ENCODE peak calls at places on chromosomes 12 and 14, in ten cellular contexts. One of them, this sample, is unnamed.

GRCh38 chr12:64609543-64610091 is 678 bp upstream of the RASSF3 start:
- DNase-seq in CD8-positive, alpha-beta memory T cell: peak
- DNase-seq in MG63: no peak
- DNase-seq in CD4-positive, alpha-beta T cell: no peak
- DNase-seq in GM12865: no peak
- DNase-seq in stimulated activated CD8-positive, alpha-beta memory T cell treated with anti-CD3 and anti-CD28 coated beads, Interleukin-2, amount 100 ng/mL, for 1 hour: no peak
- DNase-seq in dorsolateral prefrontal cortex: no peak
- DNase-seq in epithelial cell of esophagus: no peak
- DNase-seq in AG09319: no peak
- DNase-seq in AG20443: peak
- DNase-seq in this sample: peak

GRCh38 chr12:117377758-117378157 is 16.3 kb upstream of the NOS1 start:
- DNase-seq in CD4-positive, alpha-beta T cell: no peak
- DNase-seq in MG63: no peak
- DNase-seq in AG09319: no peak
- DNase-seq in AG20443: no peak
- DNase-seq in dorsolateral prefrontal cortex: no peak
- DNase-seq in GM12865: peak
- DNase-seq in CD8-positive, alpha-beta memory T cell: no peak
- DNase-seq in epithelial cell of esophagus: no peak
- DNase-seq in stimulated activated CD8-positive, alpha-beta memory T cell treated with anti-CD3 and anti-CD28 coated beads, Interleukin-2, amount 100 ng/mL, for 1 hour: no peak
- DNase-seq in this sample: peak

GRCh38 chr14:75141967-75142366 is 15.1 kb upstream of the NEK9 start:
- DNase-seq in MG63: no peak
- DNase-seq in GM12865: peak
- DNase-seq in epithelial cell of esophagus: no peak
- DNase-seq in AG09319: no peak
- DNase-seq in CD8-positive, alpha-beta memory T cell: peak
- DNase-seq in AG20443: peak
- DNase-seq in dorsolateral prefrontal cortex: no peak
- DNase-seq in CD4-positive, alpha-beta T cell: no peak
- DNase-seq in stimulated activated CD8-positive, alpha-beta memory T cell treated with anti-CD3 and anti-CD28 coated beads, Interleukin-2, amount 100 ng/mL, for 1 hour: no peak
- DNase-seq in this sample: peak

GRCh38 chr12:2834581-2835491 is at the start of gene NRIP2:
- DNase-seq in CD8-positive, alpha-beta memory T cell: no peak
- DNase-seq in stimulated activated CD8-positive, alpha-beta memory T cell treated with anti-CD3 and anti-CD28 coated beads, Interleukin-2, amount 100 ng/mL, for 1 hour: no peak
- DNase-seq in AG09319: no peak
- DNase-seq in CD4-positive, alpha-beta T cell: no peak
- DNase-seq in epithelial cell of esophagus: no peak
- DNase-seq in dorsolateral prefrontal cortex: peak
- DNase-seq in MG63: peak
- DNase-seq in AG20443: peak
- DNase-seq in GM12865: no peak
- DNase-seq in this sample: no peak

GRCh38 chr14:79809849-79810612 is 401.3 kb downstream of the DIO2 start:
- DNase-seq in dorsolateral prefrontal cortex: no peak
- DNase-seq in stimulated activated CD8-positive, alpha-beta memory T cell treated with anti-CD3 and anti-CD28 coated beads, Interleukin-2, amount 100 ng/mL, for 1 hour: no peak
- DNase-seq in epithelial cell of esophagus: peak
- DNase-seq in CD8-positive, alpha-beta memory T cell: no peak
- DNase-seq in MG63: no peak
- DNase-seq in AG20443: no peak
- DNase-seq in CD4-positive, alpha-beta T cell: no peak
- DNase-seq in AG09319: no peak
- DNase-seq in GM12865: peak
- DNase-seq in this sample: peak

GRCh38 chr12:117024961-117025480 is 74.2 kb downstream of the TESC start:
- DNase-seq in MG63: no peak
- DNase-seq in GM12865: no peak
- DNase-seq in dorsolateral prefrontal cortex: no peak
- DNase-seq in AG09319: no peak
- DNase-seq in CD8-positive, alpha-beta memory T cell: no peak
- DNase-seq in CD4-positive, alpha-beta T cell: no peak
- DNase-seq in epithelial cell of esophagus: no peak
- DNase-seq in stimulated activated CD8-positive, alpha-beta memory T cell treated with anti-CD3 and anti-CD28 coated beads, Interleukin-2, amount 100 ng/mL, for 1 hour: no peak
- DNase-seq in AG20443: no peak
- DNase-seq in this sample: no peak

GRCh38 chr14:89409961-89410360 is 7.1 kb downstream of the FOXN3 start:
- DNase-seq in AG09319: no peak
- DNase-seq in epithelial cell of esophagus: peak
- DNase-seq in dorsolateral prefrontal cortex: no peak
- DNase-seq in AG20443: no peak
- DNase-seq in CD8-positive, alpha-beta memory T cell: no peak
- DNase-seq in stimulated activated CD8-positive, alpha-beta memory T cell treated with anti-CD3 and anti-CD28 coated beads, Interleukin-2, amount 100 ng/mL, for 1 hour: no peak
- DNase-seq in CD4-positive, alpha-beta T cell: no peak
- DNase-seq in GM12865: peak
- DNase-seq in MG63: no peak
- DNase-seq in this sample: no peak

GRCh38 chr12:70919597-70920035 is 922 bp downstream of the PTPRR start:
- DNase-seq in epithelial cell of esophagus: peak
- DNase-seq in CD4-positive, alpha-beta T cell: no peak
- DNase-seq in AG20443: peak
- DNase-seq in dorsolateral prefrontal cortex: no peak
- DNase-seq in CD8-positive, alpha-beta memory T cell: no peak
- DNase-seq in MG63: no peak
- DNase-seq in stimulated activated CD8-positive, alpha-beta memory T cell treated with anti-CD3 and anti-CD28 coated beads, Interleukin-2, amount 100 ng/mL, for 1 hour: no peak
- DNase-seq in AG09319: no peak
- DNase-seq in GM12865: no peak
- DNase-seq in this sample: no peak

GRCh38 chr14:99093532-99094517 is 178.2 kb downstream of the BCL11B start:
- DNase-seq in GM12865: no peak
- DNase-seq in epithelial cell of esophagus: peak
- DNase-seq in CD8-positive, alpha-beta memory T cell: no peak
- DNase-seq in stimulated activated CD8-positive, alpha-beta memory T cell treated with anti-CD3 and anti-CD28 coated beads, Interleukin-2, amount 100 ng/mL, for 1 hour: no peak
- DNase-seq in CD4-positive, alpha-beta T cell: no peak
- DNase-seq in dorsolateral prefrontal cortex: no peak
- DNase-seq in MG63: no peak
- DNase-seq in AG20443: no peak
- DNase-seq in AG09319: no peak
- DNase-seq in this sample: no peak

GRCh38 chr12:1418144-1418543 is 176.2 kb downstream of the FBXL14 start:
- DNase-seq in stimulated activated CD8-positive, alpha-beta memory T cell treated with anti-CD3 and anti-CD28 coated beads, Interleukin-2, amount 100 ng/mL, for 1 hour: no peak
- DNase-seq in dorsolateral prefrontal cortex: no peak
- DNase-seq in AG20443: no peak
- DNase-seq in CD8-positive, alpha-beta memory T cell: no peak
- DNase-seq in epithelial cell of esophagus: no peak
- DNase-seq in GM12865: no peak
- DNase-seq in MG63: no peak
- DNase-seq in CD4-positive, alpha-beta T cell: no peak
- DNase-seq in AG09319: no peak
- DNase-seq in this sample: no peak